ENCODE peak calls at places on chromosomes 12 and 14, in seven cellular contexts. M, I, P, O, T, V and E are unnamed samples.
A peak's percentile ranks its signal among the peaks of the same experiment; 100 is the strongest.

GRCh38 chr12:121823101-121823726 is 19.4 kb downstream of the SETD1B start:
- DNase-seq in O (no peak), I (no peak), T (peak; percentile 42), P (no peak), M (no peak), V (no peak), E (no peak)

GRCh38 chr14:102878970-102879460 is 43.4 kb upstream of the AMN start:
- DNase-seq in M (no peak), T (no peak), O (no peak), I (no peak), P (no peak), V (no peak), E (no peak)

GRCh38 chr14:58605465-58605864 is 32.3 kb upstream of the DACT1 start:
- DNase-seq in O (no peak), P (no peak), V (no peak), T (no peak), M (no peak), I (no peak), E (no peak)

GRCh38 chr12:105978686-105979085 is 160.1 kb downstream of the NUAK1 start:
- DNase-seq in T (no peak), V (no peak), O (no peak), P (no peak), I (no peak), M (no peak), E (no peak)

GRCh38 chr12:94750891-94751290 is 100.5 kb upstream of the TMCC3 start:
- DNase-seq in I (no peak), M (no peak), O (no peak), P (no peak), V (no peak), T (no peak), E (no peak)

GRCh38 chr12:18923721-18924120 is 185.8 kb downstream of the CAPZA3 start:
- DNase-seq in O (no peak), V (no peak), P (no peak), T (no peak), I (no peak), M (no peak), E (no peak)

GRCh38 chr12:130179621-130180020 is 17.4 kb downstream of the FZD10 start:
- DNase-seq in M (no peak), I (no peak), P (no peak), V (no peak), O (no peak), T (no peak), E (no peak)

GRCh38 chr14:52402812-52403526 is 88.9 kb downstream of the PTGER2 start:
- DNase-seq in O (no peak), P (no peak), T (no peak), V (peak; percentile 72), I (no peak), M (no peak), E (no peak)

GRCh38 chr12:42498549-42499247 is 90.8 kb downstream of the PRICKLE1 start:
- DNase-seq in V (peak; percentile 46), I (no peak), O (no peak), T (no peak), P (no peak), M (no peak), E (no peak)

GRCh38 chr12:123772074-123772473 is 10.0 kb downstream of the DNAH10 start:
- DNase-seq in V (no peak), T (no peak), M (no peak), I (no peak), P (no peak), O (no peak), E (no peak)

GRCh38 chr12:106898001-106898966 is 57.4 kb upstream of the TMEM263 start:
- DNase-seq in P (no peak), O (no peak), M (no peak), V (no peak), I (peak; percentile 48), T (no peak), E (no peak)

GRCh38 chr12:62196146-62196545 is 64.1 kb upstream of the USP15 start:
- DNase-seq in M (no peak), V (no peak), T (no peak), P (no peak), O (no peak), I (no peak), E (no peak)

GRCh38 chr14:31788340-31788739 is 227.1 kb downstream of the NUBPL start:
- DNase-seq in M (no peak), V (no peak), O (no peak), T (no peak), I (no peak), P (no peak), E (no peak)

GRCh38 chr14:49975286-49975685 is 82.4 kb downstream of the ARF6 start:
- DNase-seq in M (no peak), O (no peak), P (no peak), I (no peak), V (peak; percentile 93), T (no peak), E (peak; percentile 73)
- TF ChIP-seq CTCF in M (no peak), O (no peak), P (no peak), I (no peak), V (no peak), T (no peak), E (no peak)

DNA sequence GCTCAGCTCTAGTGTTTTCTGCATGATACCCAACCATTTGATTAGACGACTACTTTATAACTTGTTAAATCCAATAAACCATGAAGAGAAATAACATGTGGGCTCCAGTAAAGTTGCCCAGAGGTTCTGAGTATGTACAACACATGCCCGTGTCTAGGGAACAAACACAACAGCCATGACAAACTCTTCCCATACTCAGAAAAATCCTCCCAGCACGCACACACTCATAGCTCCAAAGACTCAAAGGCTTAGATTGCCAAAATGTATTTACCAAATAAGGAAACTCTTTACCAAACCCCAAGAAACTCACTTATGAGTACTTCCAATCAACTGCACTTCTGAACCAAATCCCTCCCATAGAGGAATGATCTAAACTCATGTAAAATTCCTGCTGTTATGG is 17.3 kb downstream of the SART3 start:
- DNase-seq in I (no peak), P (no peak), O (no peak), T (no peak), M (no peak), V (no peak), E (no peak)
- H3K36me3 ChIP-seq in I (peaks cover 15% of the 10 kb centered on the region), P (no peaks in the 10 kb centered on the region), O (peaks cover 93% of the 10 kb centered on the region), T (peaks cover 66% of the 10 kb centered on the region), M (peaks cover 19% of the 10 kb centered on the region), V (peaks cover 35% of the 10 kb centered on the region), E (no peaks in the 10 kb centered on the region)

GRCh38 chr12:38880288-38880687 is 25.1 kb downstream of the CPNE8 start:
- DNase-seq in O (no peak), V (no peak), T (no peak), M (no peak), P (no peak), I (no peak), E (no peak)
- TF ChIP-seq CTCF in O (no peak), V (no peak), T (no peak), M (no peak), P (no peak), I (no peak), E (no peak)

GRCh38 chr12:113190761-113191160 is 5.2 kb downstream of the RITA1 start:
- DNase-seq in P (no peak), I (peak; percentile 56), O (no peak), M (no peak), V (peak; percentile 45), T (peak; percentile 87), E (no peak)
- H3K36me3 ChIP-seq in P (no peaks in the 10 kb centered on the region), I (no peaks in the 10 kb centered on the region), O (peaks cover 41% of the 10 kb centered on the region), M (peaks cover 20% of the 10 kb centered on the region), V (peaks cover 13% of the 10 kb centered on the region), T (peaks cover 29% of the 10 kb centered on the region), E (no peaks in the 10 kb centered on the region)